ENCODE peak calls at places on chromosome 1, in nine cellular contexts. C is effector CD8-positive, alpha-beta T cell; N is tibial nerve; S is osteocyte; R is iPS DF 6.9; L is GM04503; O is fibroblast of mammary gland; H is brain microvascular endothelial cell; P is endothelial cell. I is an unnamed sample.

GRCh38 chr1:224879404-224879803 is 50.1 kb upstream of the DNAH14 start:
- DNase-seq in C (no peak), N (no peak), S (no peak), R (no peak), L (peak), O (peak), H (peak), P (no peak), I (no peak)

GRCh38 chr1:33060579-33061083 is 20.3 kb upstream of the AZIN2 start:
- DNase-seq in C (no peak), N (peak), S (peak), R (no peak), L (peak), O (peak), H (peak), P (no peak), I (no peak)

GRCh38 chr1:77014396-77014795 is 147.1 kb downstream of the ST6GALNAC5 start:
- DNase-seq in C (no peak), N (no peak), S (no peak), R (no peak), L (no peak), O (peak), H (no peak), P (no peak), I (no peak)

GRCh38 chr1:211632117-211632807 is 43.2 kb downstream of the NEK2 start:
- DNase-seq in C (no peak), N (no peak), S (no peak), R (no peak), L (no peak), O (no peak), H (no peak), P (no peak), I (no peak)

GRCh38 chr1:96080925-96081324 is 640.7 kb upstream of the PTBP2 start:
- DNase-seq in C (no peak), N (no peak), S (no peak), R (no peak), L (no peak), O (peak), H (no peak), P (no peak), I (no peak)

GRCh38 chr1:114323959-114324825 is 170.5 kb upstream of the SYT6 start:
- DNase-seq in C (no peak), N (no peak), S (no peak), R (no peak), L (no peak), O (peak), H (no peak), P (no peak), I (no peak)

GRCh38 chr1:153345187-153346066 is 3.2 kb downstream of the PGLYRP4 start:
- DNase-seq in C (no peak), N (no peak), S (peak), R (no peak), L (no peak), O (no peak), H (no peak), P (no peak), I (no peak)

GRCh38 chr1:33260435-33260980 is 4.2 kb downstream of the ZNF362 start:
- DNase-seq in C (no peak), N (no peak), S (no peak), R (no peak), L (no peak), O (no peak), H (no peak), P (no peak), I (no peak)

GRCh38 chr1:240500681-240501080 is 111.3 kb downstream of the GREM2 start:
- DNase-seq in C (no peak), N (no peak), S (no peak), R (no peak), L (no peak), O (no peak), H (no peak), P (no peak), I (no peak)

I was measured in substantia nigra.